ENCODE peak calls at places on chromosomes 4 and X, in five cellular contexts. One of them, this sample, is unnamed.

GRCh38 chrX:72121381-72121780 is 10.3 kb downstream of the RTL5 start:
- DNase-seq in Calu3: no peak
- DNase-seq in T-helper 2 cell: peak; percentile 57
- DNase-seq in lower lobe of right lung: peak; percentile 65
- DNase-seq in AG04450: peak; percentile 23
- DNase-seq in this sample: peak; percentile 39

GRCh38 chrX:74505437-74505836 is 84.1 kb downstream of the SLC16A2 start:
- DNase-seq in AG04450: no peak
- DNase-seq in lower lobe of right lung: no peak
- DNase-seq in Calu3: no peak
- DNase-seq in T-helper 2 cell: no peak
- DNase-seq in this sample: no peak

GRCh38 chr4:13483142-13484044 is 747 bp downstream of the RAB28 start:
- DNase-seq in T-helper 2 cell: no peak
- DNase-seq in AG04450: peak; percentile 33
- DNase-seq in Calu3: peak; percentile 8
- DNase-seq in lower lobe of right lung: no peak
- DNase-seq in this sample: peak; percentile 19

GRCh38 chrX:41064028-41064427 is 21.2 kb upstream of the USP9X start:
- DNase-seq in AG04450: no peak
- DNase-seq in Calu3: no peak
- DNase-seq in lower lobe of right lung: no peak
- DNase-seq in T-helper 2 cell: no peak
- DNase-seq in this sample: no peak

GRCh38 chr4:67875011-67875410 is 8.8 kb downstream of the TMPRSS11D start:
- DNase-seq in T-helper 2 cell: no peak
- DNase-seq in AG04450: no peak
- DNase-seq in Calu3: no peak
- DNase-seq in lower lobe of right lung: no peak
- DNase-seq in this sample: no peak

GRCh38 chr4:97349468-97350186 is 793.6 kb downstream of the STPG2 start:
- DNase-seq in T-helper 2 cell: no peak
- DNase-seq in AG04450: no peak
- DNase-seq in Calu3: no peak
- DNase-seq in lower lobe of right lung: no peak
- DNase-seq in this sample: no peak

GRCh38 chr4:91840359-91840758 is 463.4 kb upstream of the GRID2 start:
- DNase-seq in T-helper 2 cell: no peak
- DNase-seq in lower lobe of right lung: no peak
- DNase-seq in Calu3: no peak
- DNase-seq in AG04450: no peak
- DNase-seq in this sample: no peak

GRCh38 chrX:39654183-39654925 is 443.4 kb downstream of the BCOR start:
- DNase-seq in T-helper 2 cell: no peak
- DNase-seq in Calu3: no peak
- DNase-seq in lower lobe of right lung: no peak
- DNase-seq in AG04450: no peak
- DNase-seq in this sample: no peak

GRCh38 chr4:67933755-67934154 is 29.5 kb downstream of the TMPRSS11A start:
- DNase-seq in Calu3: no peak
- DNase-seq in AG04450: no peak
- DNase-seq in lower lobe of right lung: no peak
- DNase-seq in T-helper 2 cell: no peak
- DNase-seq in this sample: no peak

GRCh38 chrX:110026099-110026844 is 23.4 kb downstream of the TMEM164 start:
- DNase-seq in T-helper 2 cell: no peak
- DNase-seq in Calu3: peak; percentile 52
- DNase-seq in lower lobe of right lung: peak; percentile 50
- DNase-seq in AG04450: no peak
- DNase-seq in this sample: no peak

GRCh38 chr4:23130845-23131244 is 438.1 kb downstream of the GBA3 start:
- DNase-seq in lower lobe of right lung: no peak
- DNase-seq in T-helper 2 cell: no peak
- DNase-seq in Calu3: no peak
- DNase-seq in AG04450: no peak
- DNase-seq in this sample: no peak

GRCh38 chr4:139740531-139741041 is 75.0 kb downstream of the MGST2 start:
- DNase-seq in AG04450: peak; percentile 78
- DNase-seq in Calu3: no peak
- DNase-seq in lower lobe of right lung: peak; percentile 70
- DNase-seq in T-helper 2 cell: no peak
- DNase-seq in this sample: peak; percentile 64

GRCh38 chr4:142614621-142615323 is 231.3 kb downstream of the INPP4B start:
- DNase-seq in T-helper 2 cell: no peak
- DNase-seq in lower lobe of right lung: no peak
- DNase-seq in Calu3: no peak
- DNase-seq in AG04450: no peak
- DNase-seq in this sample: peak; percentile 56

GRCh38 chrX:2500091-2500680 is 590 bp downstream of the DHRSX start:
- DNase-seq in lower lobe of right lung: peak; percentile 61
- DNase-seq in T-helper 2 cell: peak; percentile 28
- DNase-seq in AG04450: no peak
- DNase-seq in Calu3: peak; percentile 29
- DNase-seq in this sample: no peak

GRCh38 chr4:140037353-140038030 is 116.5 kb downstream of the MAML3 start:
- DNase-seq in AG04450: peak; percentile 76
- DNase-seq in Calu3: peak; percentile 51
- DNase-seq in lower lobe of right lung: no peak
- DNase-seq in T-helper 2 cell: no peak
- DNase-seq in this sample: peak; percentile 66

GRCh38 chr4:52126946-52127345 is 75.8 kb downstream of the SPATA18 start:
- DNase-seq in lower lobe of right lung: no peak
- DNase-seq in Calu3: no peak
- DNase-seq in AG04450: no peak
- DNase-seq in T-helper 2 cell: no peak
- DNase-seq in this sample: no peak

GRCh38 chr4:114151-114550 is 10.2 kb upstream of the ZNF718 start:
- DNase-seq in lower lobe of right lung: no peak
- DNase-seq in AG04450: no peak
- DNase-seq in T-helper 2 cell: no peak
- DNase-seq in Calu3: no peak
- DNase-seq in this sample: no peak

GRCh38 chr4:4439782-4440181 is 52.9 kb downstream of the NSG1 start:
- DNase-seq in Calu3: no peak
- DNase-seq in AG04450: peak; percentile 39
- DNase-seq in T-helper 2 cell: no peak
- DNase-seq in lower lobe of right lung: no peak
- DNase-seq in this sample: no peak

GRCh38 chr4:23768541-23768940 is 121.3 kb downstream of the PPARGC1A start:
- DNase-seq in T-helper 2 cell: no peak
- DNase-seq in Calu3: no peak
- DNase-seq in lower lobe of right lung: no peak
- DNase-seq in AG04450: no peak
- DNase-seq in this sample: no peak